ENCODE peak calls at places on chromosomes 16 and 17, in ten cellular contexts. H is ovary, X is glutamatergic neuron, D is GM12865, J is heart left ventricle, W is lower leg skin, L is WTC11, R is foreskin keratinocyte, C is AG04449, F is Calu3. U is an unnamed sample.

GRCh38 chr17:43612515-43612914 is 49.2 kb downstream of the MEOX1 start:
- DNase-seq in L (no peak), H (no peak), X (no peak), W (no peak), J (no peak), D (no peak), C (no peak), R (no peak), F (no peak), U (no peak)

GRCh38 chr16:89984215-89984614 is 35.0 kb downstream of the DBNDD1 start:
- DNase-seq in R (no peak), X (no peak), W (no peak), F (no peak), J (no peak), C (no peak), D (no peak), L (no peak), H (no peak), U (no peak)

GRCh38 chr17:12041316-12041715 is 20.6 kb downstream of the MAP2K4 start:
- DNase-seq in H (no peak), R (peak), C (peak), W (no peak), X (no peak), F (no peak), D (no peak), J (no peak), L (no peak), U (no peak)

GRCh38 chr16:11066231-11066870 is 122.0 kb downstream of the CLEC16A start:
- DNase-seq in R (no peak), L (no peak), D (no peak), J (no peak), C (no peak), H (no peak), W (no peak), F (no peak), X (no peak), U (no peak)

GRCh38 chr16:89257281-89257731 is 39.8 kb downstream of the ZNF778 start:
- DNase-seq in X (peak), F (no peak), L (peak), J (no peak), R (no peak), D (no peak), H (no peak), W (no peak), C (no peak), U (peak)

GRCh38 chr16:89241187-89242003 is 23.9 kb downstream of the ZNF778 start:
- DNase-seq in F (peak), L (peak), W (peak), R (peak), X (peak), J (peak), D (peak), H (peak), C (peak), U (peak)

GRCh38 chr17:27290916-27291598 is 2.9 kb upstream of the WSB1 start:
- DNase-seq in F (no peak), W (no peak), L (no peak), X (no peak), D (no peak), H (no peak), R (no peak), J (no peak), C (no peak), U (no peak)

GRCh38 chr16:50303605-50304466 is 37.5 kb downstream of the ADCY7 start:
- DNase-seq in X (no peak), H (peak), R (no peak), L (no peak), C (no peak), J (peak), F (no peak), D (no peak), W (no peak), U (peak)

GRCh38 chr17:56424543-56425044 is 168.9 kb upstream of the NOG start:
- DNase-seq in C (no peak), D (peak), W (no peak), R (no peak), X (no peak), J (no peak), F (no peak), L (no peak), H (no peak), U (peak)

GRCh38 chr17:9230346-9230745 is 209.0 kb downstream of the NTN1 start:
- DNase-seq in C (no peak), W (no peak), D (no peak), J (no peak), X (peak), H (no peak), L (no peak), R (no peak), F (no peak), U (no peak)

GRCh38 chr16:11948819-11949218 is 7.0 kb upstream of the NPIPB2 start:
- DNase-seq in H (no peak), C (no peak), J (no peak), X (no peak), D (no peak), F (no peak), L (no peak), R (no peak), W (no peak), U (no peak)

GRCh38 chr17:77836557-77837041 is 121.9 kb upstream of the TNRC6C start:
- DNase-seq in X (no peak), L (no peak), C (no peak), H (no peak), F (peak), J (no peak), D (no peak), W (no peak), R (peak), U (no peak)

GRCh38 chr16:22240023-22240697 is 34.1 kb downstream of the EEF2K start:
- DNase-seq in J (no peak), X (no peak), F (no peak), L (no peak), H (no peak), C (no peak), D (no peak), W (peak), R (no peak), U (no peak)

DNA sequence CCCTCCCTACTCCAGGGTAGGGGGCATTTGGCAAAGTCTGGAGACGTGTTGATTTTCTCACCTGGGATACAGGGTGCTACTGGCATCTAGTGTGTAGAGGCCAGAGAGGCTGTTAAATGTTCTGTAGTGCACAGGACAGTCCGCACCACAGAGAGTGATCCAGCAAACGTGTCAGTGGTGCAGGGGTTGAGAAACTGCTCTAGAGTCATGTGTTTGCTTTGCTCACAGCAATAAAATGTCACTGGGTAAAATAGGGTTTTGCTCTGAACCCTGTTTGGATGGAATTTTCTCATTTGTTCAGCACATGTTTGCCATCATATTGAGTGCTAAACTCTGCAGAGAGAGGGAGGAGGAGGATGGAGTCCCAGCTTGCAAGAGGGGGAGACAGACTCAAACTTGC is 11.7 kb downstream of the PLCG2 start:
- DNase-seq in W (no peak), F (no peak), X (no peak), H (no peak), D (no peak), L (no peak), R (no peak), C (no peak), J (no peak), U (no peak)
- TF ChIP-seq CTCF in W (no peak), F (no peak), X (no peak), H (no peak), D (no peak), L (no peak), R (no peak), C (no peak), J (no peak), U (no peak)

GRCh38 chr17:2239170-2239551 is 64.4 kb downstream of the SMG6 start:
- DNase-seq in F (no peak), C (no peak), R (no peak), D (no peak), W (no peak), J (no peak), H (no peak), L (no peak), X (no peak), U (no peak)
- TF ChIP-seq CTCF in F (no peak), C (no peak), R (no peak), D (no peak), W (no peak), J (no peak), H (no peak), L (no peak), X (no peak), U (no peak)

DNA sequence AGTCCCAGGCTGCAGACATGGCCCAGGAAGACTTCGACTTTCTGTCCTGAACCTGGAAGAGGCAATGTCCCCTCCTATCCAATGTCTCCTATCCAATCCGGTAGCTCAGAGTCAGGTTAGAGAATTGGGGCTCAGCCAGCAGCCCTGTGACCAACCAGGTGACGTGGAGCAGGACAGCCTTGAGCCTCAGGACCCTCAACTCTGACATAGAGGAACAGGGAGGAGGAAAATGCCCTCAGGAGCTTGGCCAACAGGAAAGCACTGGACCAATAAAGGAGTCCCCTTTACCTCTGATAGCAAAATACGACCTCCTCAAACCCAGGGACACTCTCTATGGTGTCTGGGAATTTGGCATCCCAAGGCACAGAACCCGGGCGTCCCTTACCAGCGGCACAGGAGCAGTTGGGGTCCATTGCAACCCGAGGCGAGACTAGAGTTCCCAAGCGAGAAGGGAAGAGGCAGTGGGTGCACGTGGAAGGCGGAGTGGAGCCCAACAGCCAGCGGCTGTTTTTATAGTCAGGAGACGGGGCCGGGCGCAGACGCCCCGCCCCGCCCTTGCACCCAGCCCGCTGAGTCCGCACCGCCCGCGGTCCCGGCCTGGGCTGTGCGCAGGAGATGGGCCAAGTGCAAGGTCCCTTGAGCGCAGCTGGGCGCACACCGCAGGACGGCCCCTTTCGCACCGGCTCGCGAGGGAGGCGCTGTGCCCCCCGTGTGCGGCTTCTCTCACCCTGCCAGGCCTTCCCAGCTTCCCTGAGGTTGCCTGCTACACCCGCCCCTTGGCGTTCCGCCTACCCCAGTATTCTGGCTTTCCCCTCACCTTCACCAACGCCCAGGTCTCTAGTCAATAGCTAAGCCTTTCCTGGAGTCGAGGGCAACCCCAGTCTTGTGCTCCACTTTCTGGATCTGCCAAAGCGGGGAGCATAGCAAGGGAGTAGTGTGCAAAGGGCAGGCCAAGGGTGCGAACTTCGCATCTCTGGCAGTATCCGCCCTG is at the start of gene MT1G:
- DNase-seq in C (no peak), J (peak), R (no peak), L (peak), W (no peak), H (no peak), F (no peak), X (no peak), D (no peak), U (no peak)
- TF ChIP-seq CTCF in C (no peak), J (no peak), R (no peak), L (no peak), W (no peak), H (no peak), F (no peak), X (no peak), D (no peak), U (no peak)

DNA sequence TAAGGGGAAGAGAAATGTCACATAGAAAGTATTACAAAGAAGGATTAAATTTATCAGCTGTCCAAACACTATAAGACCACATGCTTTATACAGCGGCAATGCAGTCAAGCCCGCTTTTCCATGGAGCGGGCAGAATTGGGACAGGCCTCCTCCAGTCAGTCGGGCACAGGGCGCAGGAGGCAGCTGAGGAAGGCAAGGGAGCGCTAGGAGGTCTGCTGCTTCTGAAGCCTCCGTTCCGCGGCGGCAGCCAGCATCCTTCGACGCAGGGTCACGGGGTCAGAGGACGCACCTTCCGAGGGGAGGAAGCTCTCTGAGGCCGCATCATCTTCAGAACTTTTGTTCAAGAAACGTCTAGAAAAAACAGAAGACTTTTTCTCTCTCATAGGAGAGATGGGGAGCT is 62.6 kb downstream of the AMFR start:
- DNase-seq in J (peak), W (no peak), H (peak), D (no peak), X (no peak), C (no peak), R (no peak), L (no peak), F (no peak), U (no peak)
- TF ChIP-seq CTCF in J (no peak), W (no peak), H (no peak), D (no peak), X (no peak), C (no peak), R (no peak), L (no peak), F (no peak), U (no peak)

DNA sequence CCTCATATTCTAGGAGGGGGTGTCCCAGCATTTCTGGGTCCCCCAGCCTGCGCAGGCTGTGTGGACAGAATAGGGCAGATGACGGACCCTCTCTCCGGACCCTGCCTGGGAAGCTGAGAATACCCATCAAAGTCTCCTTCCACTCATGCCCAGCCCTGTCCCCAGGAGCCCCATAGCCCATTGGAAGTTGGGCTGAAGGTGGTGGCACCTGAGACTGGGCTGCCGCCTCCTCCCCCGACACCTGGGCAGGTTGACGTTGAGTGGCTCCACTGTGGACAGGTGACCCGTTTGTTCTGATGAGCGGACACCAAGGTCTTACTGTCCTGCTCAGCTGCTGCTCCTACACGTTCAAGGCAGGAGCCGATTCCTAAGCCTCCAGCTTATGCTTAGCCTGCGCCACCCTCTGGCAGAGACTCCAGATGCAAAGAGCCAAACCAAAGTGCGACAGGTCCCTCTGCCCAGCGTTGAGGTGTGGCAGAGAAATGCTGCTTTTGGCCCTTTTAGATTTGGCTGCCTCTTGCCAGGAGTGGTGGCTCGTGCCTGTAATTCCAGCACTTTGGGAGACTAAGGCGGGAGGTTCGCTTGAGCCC is 11.6 kb downstream of the STH start:
- DNase-seq in H (no peak), X (no peak), W (no peak), D (no peak), R (no peak), J (no peak), C (no peak), F (peak), L (no peak), U (no peak)
- TF ChIP-seq CTCF in H (no peak), X (no peak), W (no peak), D (no peak), R (peak), J (no peak), C (no peak), F (no peak), L (no peak), U (no peak)

GRCh38 chr17:67471118-67471517 is 94.0 kb downstream of the PITPNC1 start:
- DNase-seq in H (no peak), L (no peak), C (no peak), D (no peak), X (no peak), J (no peak), F (no peak), R (no peak), W (no peak), U (no peak)

GRCh38 chr17:67477687-67478086 is 100.6 kb downstream of the PITPNC1 start:
- DNase-seq in R (peak), D (peak), F (no peak), W (no peak), X (no peak), H (no peak), J (no peak), C (no peak), L (no peak), U (no peak)

GRCh38 chr17:67476787-67477335 is 99.8 kb downstream of the PITPNC1 start:
- DNase-seq in C (no peak), W (no peak), D (no peak), X (no peak), H (no peak), L (no peak), R (no peak), F (no peak), J (no peak), U (no peak)

GRCh38 chr17:67475161-67475887 is 98.2 kb downstream of the PITPNC1 start:
- DNase-seq in C (no peak), D (peak), L (peak), J (peak), W (peak), X (peak), F (peak), H (peak), R (no peak), U (peak)

GRCh38 chr17:67474081-67474661 is 97.1 kb downstream of the PITPNC1 start:
- DNase-seq in D (no peak), F (no peak), X (no peak), J (peak), C (peak), W (no peak), H (no peak), R (no peak), L (no peak), U (no peak)
- TF ChIP-seq CTCF in D (no peak), F (no peak), X (no peak), J (peak), C (no peak), W (no peak), H (no peak), R (no peak), L (no peak), U (no peak)

GRCh38 chr16:57727610-57728009 is 8.0 kb upstream of the KATNB1 start:
- DNase-seq in R (no peak), L (no peak), W (no peak), F (no peak), D (no peak), C (no peak), J (no peak), X (no peak), H (no peak), U (no peak)
- TF ChIP-seq CTCF in R (no peak), L (no peak), W (no peak), F (no peak), D (no peak), C (no peak), J (no peak), X (no peak), H (no peak), U (peak)

DNA sequence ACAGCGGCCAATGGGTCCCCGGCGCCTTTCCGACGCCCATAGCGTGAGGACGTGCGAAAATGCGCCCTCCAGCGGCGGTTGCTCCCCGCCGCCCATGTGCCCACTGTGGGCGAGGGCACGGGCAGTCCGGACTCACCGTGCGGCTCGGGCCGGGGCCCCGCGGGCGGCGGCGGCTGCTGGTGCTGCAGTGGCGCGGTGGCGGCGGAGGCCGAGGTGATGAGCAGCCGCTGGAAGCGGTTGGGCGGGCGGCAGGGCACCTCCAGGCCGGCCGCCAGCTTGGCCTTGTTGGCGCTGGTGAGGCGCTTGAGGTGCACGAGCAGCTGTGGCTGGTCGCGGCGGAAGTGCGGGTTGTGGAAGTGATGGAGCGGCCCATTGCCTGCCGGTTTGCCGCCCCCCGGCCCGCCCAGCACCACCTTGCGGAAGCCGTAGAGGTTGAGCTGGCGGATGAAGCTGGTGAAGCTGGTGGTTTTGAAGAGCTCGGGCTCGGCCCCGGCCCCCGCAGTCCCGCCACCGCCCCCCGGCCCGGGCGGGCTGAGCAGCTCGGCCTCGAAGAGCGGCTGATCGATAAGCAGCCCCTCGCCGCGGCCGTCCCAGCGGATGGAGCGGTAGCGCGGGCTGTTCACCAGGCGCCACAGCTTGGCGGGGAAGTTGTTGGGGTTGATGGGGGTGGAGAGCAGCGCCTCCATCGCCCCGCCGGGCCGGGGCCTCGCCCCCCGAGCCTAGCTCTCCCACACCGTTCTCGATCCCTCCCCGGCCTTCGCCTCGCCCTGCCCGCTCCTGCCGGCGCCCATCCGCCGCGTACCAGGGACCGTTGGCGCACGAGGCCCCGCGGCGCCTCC is at the start of gene HSF5:
- DNase-seq in D (peak), F (no peak), J (no peak), R (no peak), L (peak), W (no peak), C (no peak), X (peak), H (no peak), U (peak)
- TF ChIP-seq CTCF in D (peak), F (no peak), J (peak), R (peak), L (peak), W (no peak), C (no peak), X (peak), H (no peak), U (peak)

DNA sequence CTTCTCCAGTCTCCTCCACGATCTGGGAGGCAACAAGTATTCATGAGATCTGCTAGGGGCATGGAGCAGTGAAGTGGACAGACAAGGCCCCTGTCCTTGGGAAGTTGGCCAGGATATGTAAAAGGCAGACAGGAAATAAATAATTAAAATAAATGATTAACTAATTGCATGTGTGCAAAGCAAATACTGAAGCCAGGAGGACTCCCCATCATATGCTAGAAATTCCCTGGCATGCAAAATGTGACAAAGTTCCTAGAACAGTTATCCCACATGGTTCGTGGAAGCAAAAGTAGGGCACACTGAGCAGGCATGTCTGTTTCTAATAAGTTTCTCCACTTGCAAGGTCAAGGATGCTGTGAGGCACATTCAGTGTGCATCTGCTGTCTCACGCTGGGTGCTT is 86.8 kb downstream of the CDYL2 start:
- DNase-seq in J (no peak), X (no peak), F (no peak), D (no peak), W (no peak), R (no peak), C (no peak), L (no peak), H (no peak), U (no peak)
- TF ChIP-seq CTCF in J (no peak), X (no peak), F (no peak), D (no peak), W (no peak), R (no peak), C (no peak), L (no peak), H (no peak), U (no peak)